ENCODE peak calls at places on chromosomes 12 and 14, in nine cellular contexts. X is PC-9; B is vagina; N is effector memory CD4-positive, alpha-beta T cell; E is GM12864; L is kidney; K is AG09309; C is HS-27A; R is brain pericyte. M is an unnamed sample.
A peak's percentile ranks its signal among the peaks of the same experiment; 100 is the strongest.

GRCh38 chr12:75852143-75852542 is 179.4 kb downstream of the PHLDA1 start:
- DNase-seq in X (no peak), E (no peak), L (no peak), N (no peak), C (no peak), B (no peak), K (no peak), R (no peak), M (no peak)

GRCh38 chr12:120872487-120872886 is 31.7 kb downstream of the SPPL3 start:
- DNase-seq in C (no peak), N (no peak), B (no peak), K (no peak), E (no peak), R (no peak), L (no peak), X (no peak), M (no peak)

GRCh38 chr14:102778616-102779351 is 1.5 kb downstream of the TRAF3 start:
- DNase-seq in C (no peak), L (no peak), E (no peak), K (no peak), N (no peak), B (no peak), X (no peak), R (no peak), M (peak; percentile 57)

GRCh38 chr12:60035835-60036234 is 440.0 kb downstream of the SLC16A7 start:
- DNase-seq in N (no peak), K (no peak), C (no peak), E (no peak), L (no peak), R (no peak), B (no peak), X (no peak), M (no peak)

GRCh38 chr14:92470215-92470614 is 43.4 kb upstream of the RIN3 start:
- DNase-seq in R (no peak), B (no peak), E (no peak), X (no peak), K (peak; percentile 83), C (no peak), L (no peak), N (no peak), M (no peak)

GRCh38 chr12:101698782-101699347 is 1.4 kb downstream of the CHPT1 start:
- DNase-seq in R (no peak), B (no peak), K (no peak), N (no peak), E (no peak), C (no peak), X (no peak), L (no peak), M (no peak)

GRCh38 chr12:98828802-98829600 is 183.9 kb downstream of the APAF1 start:
- DNase-seq in R (no peak), N (no peak), K (no peak), L (no peak), C (no peak), X (no peak), B (no peak), E (no peak), M (no peak)

GRCh38 chr14:95482967-95483842 is 33.2 kb downstream of the SYNE3 start:
- DNase-seq in C (peak; percentile 79), X (peak; percentile 45), N (no peak), L (peak; percentile 94), B (peak; percentile 95), R (peak; percentile 88), E (no peak), K (peak; percentile 87), M (no peak)

GRCh38 chr12:46174061-46174662 is 94.7 kb downstream of the SLC38A1 start:
- DNase-seq in X (no peak), R (no peak), C (no peak), E (no peak), L (no peak), N (no peak), B (no peak), K (no peak), M (no peak)

GRCh38 chr12:132597333-132598283 is 12.8 kb downstream of the LRCOL1 start:
- DNase-seq in R (no peak), C (no peak), E (no peak), N (no peak), B (no peak), K (no peak), L (peak; percentile 75), X (peak; percentile 32), M (no peak)

GRCh38 chr12:116529048-116529447 is 30.1 kb upstream of the MAP1LC3B2 start:
- DNase-seq in B (no peak), N (no peak), X (no peak), E (no peak), C (no peak), K (peak; percentile 82), L (no peak), R (no peak), M (no peak)

GRCh38 chr14:33814010-33814409 is 136.9 kb downstream of the EGLN3 start:
- DNase-seq in E (no peak), X (no peak), K (no peak), L (no peak), C (no peak), R (no peak), N (no peak), B (no peak), M (no peak)

GRCh38 chr12:125634813-125635212 is 569.6 kb downstream of the AACS start:
- DNase-seq in R (no peak), B (no peak), X (no peak), K (no peak), N (no peak), E (no peak), L (no peak), C (no peak), M (no peak)

GRCh38 chr12:49044660-49045059 is 15.9 kb downstream of the KMT2D start:
- DNase-seq in L (peak; percentile 61), N (no peak), X (no peak), R (no peak), C (no peak), E (no peak), K (no peak), B (no peak), M (no peak)